ENCODE peak calls at places on chromosomes 13 and 19, in seven cellular contexts. Y is brain microvascular endothelial cell, I is neural progenitor cell, W is lung microvascular endothelial cell, B is lower leg skin, X is ACHN, T is esophagus squamous epithelium. F is an unnamed sample.

GRCh38 chr13:34805347-34805746 is 136.7 kb upstream of the NBEA start:
- DNase-seq in I (no peak), T (no peak), B (no peak), X (no peak), Y (no peak), W (no peak), F (no peak)

GRCh38 chr19:5623397-5624153 is 692 bp downstream of the SAFB start:
- DNase-seq in B (no peak), T (no peak), X (peak), I (peak), Y (no peak), W (peak), F (peak)

GRCh38 chr19:41870401-41870873 is 6.6 kb upstream of the CD79A start:
- DNase-seq in X (peak), W (no peak), T (no peak), B (no peak), Y (peak), I (no peak), F (no peak)

GRCh38 chr13:111252449-111253124 is 67.9 kb upstream of the TEX29 start:
- DNase-seq in W (no peak), T (no peak), I (no peak), X (no peak), Y (no peak), B (no peak), F (no peak)

GRCh38 chr13:98206946-98207345 is 29.9 kb upstream of the RNF113B start:
- DNase-seq in I (no peak), T (no peak), B (no peak), W (peak), X (peak), Y (peak), F (no peak)

GRCh38 chr19:19627716-19628498 is at the start of gene LPAR2:
- DNase-seq in B (no peak), I (peak), Y (no peak), T (no peak), W (no peak), X (peak), F (peak)

GRCh38 chr13:29977721-29978120 is 127.3 kb upstream of the UBL3 start:
- DNase-seq in T (no peak), X (no peak), I (no peak), B (no peak), W (no peak), Y (no peak), F (no peak)

GRCh38 chr13:65585346-65585745 is 1644.8 kb downstream of the PCDH9 start:
- DNase-seq in X (no peak), Y (no peak), B (no peak), W (no peak), I (no peak), T (no peak), F (no peak)

GRCh38 chr19:6065685-6066365 is 44.5 kb downstream of the RFX2 start:
- DNase-seq in X (peak), Y (no peak), I (no peak), W (peak), T (no peak), B (peak), F (no peak)

GRCh38 chr13:28621439-28621838 is 37.5 kb upstream of the POMP start:
- DNase-seq in B (no peak), W (no peak), X (no peak), T (no peak), I (no peak), Y (no peak), F (no peak)

GRCh38 chr13:94305934-94306333 is 173.5 kb downstream of the DCT start:
- DNase-seq in W (no peak), T (no peak), B (no peak), I (no peak), X (no peak), Y (no peak), F (no peak)

F was measured in ELF-1.